ENCODE peak calls at places on chromosomes 5 and 9, in ten cellular contexts. One of them, this sample, is unnamed.

GRCh38 chr9:136016882-136017812 is 56.0 kb upstream of the UBAC1 start:
- DNase-seq in anterior cingulate cortex: no peak
- DNase-seq in tibial nerve: no peak
- DNase-seq in GM03348: no peak
- DNase-seq in endothelial cell: peak; percentile 31
- DNase-seq in cardiac fibroblast: no peak
- DNase-seq in ELF-1: no peak
- DNase-seq in SK-MEL-5: no peak
- DNase-seq in LoVo: no peak
- DNase-seq in choroid plexus epithelial cell: no peak
- DNase-seq in this sample: no peak

GRCh38 chr9:98521141-98521540 is 187.6 kb downstream of the GABBR2 start:
- DNase-seq in GM03348: peak; percentile 80
- DNase-seq in LoVo: no peak
- DNase-seq in cardiac fibroblast: peak; percentile 90
- DNase-seq in anterior cingulate cortex: peak; percentile 21
- DNase-seq in endothelial cell: no peak
- DNase-seq in ELF-1: no peak
- DNase-seq in tibial nerve: no peak
- DNase-seq in choroid plexus epithelial cell: peak; percentile 46
- DNase-seq in SK-MEL-5: no peak
- DNase-seq in this sample: no peak

GRCh38 chr5:35246411-35246810 is 16.1 kb upstream of the PRLR start:
- DNase-seq in tibial nerve: no peak
- DNase-seq in anterior cingulate cortex: no peak
- DNase-seq in GM03348: no peak
- DNase-seq in cardiac fibroblast: no peak
- DNase-seq in ELF-1: peak; percentile 57
- DNase-seq in choroid plexus epithelial cell: no peak
- DNase-seq in SK-MEL-5: peak; percentile 67
- DNase-seq in LoVo: no peak
- DNase-seq in endothelial cell: no peak
- DNase-seq in this sample: no peak

GRCh38 chr5:151183451-151184245 is 26.1 kb upstream of the ANXA6 start:
- DNase-seq in ELF-1: no peak
- DNase-seq in GM03348: no peak
- DNase-seq in endothelial cell: no peak
- DNase-seq in anterior cingulate cortex: no peak
- DNase-seq in SK-MEL-5: no peak
- DNase-seq in LoVo: no peak
- DNase-seq in cardiac fibroblast: peak; percentile 34
- DNase-seq in tibial nerve: no peak
- DNase-seq in choroid plexus epithelial cell: no peak
- DNase-seq in this sample: no peak

GRCh38 chr5:173293817-173294672 is 34.2 kb downstream of the STC2 start:
- DNase-seq in SK-MEL-5: peak; percentile 78
- DNase-seq in LoVo: peak; percentile 81
- DNase-seq in anterior cingulate cortex: peak; percentile 42
- DNase-seq in choroid plexus epithelial cell: peak; percentile 88
- DNase-seq in endothelial cell: peak; percentile 84
- DNase-seq in cardiac fibroblast: peak; percentile 82
- DNase-seq in GM03348: peak; percentile 89
- DNase-seq in ELF-1: peak; percentile 95
- DNase-seq in tibial nerve: peak; percentile 54
- DNase-seq in this sample: no peak

GRCh38 chr9:5633243-5633642 is 4.3 kb downstream of the RIC1 start:
- DNase-seq in endothelial cell: no peak
- DNase-seq in choroid plexus epithelial cell: peak; percentile 59
- DNase-seq in ELF-1: no peak
- DNase-seq in tibial nerve: no peak
- DNase-seq in SK-MEL-5: no peak
- DNase-seq in anterior cingulate cortex: no peak
- DNase-seq in LoVo: peak; percentile 77
- DNase-seq in cardiac fibroblast: peak; percentile 41
- DNase-seq in GM03348: no peak
- DNase-seq in this sample: no peak

GRCh38 chr5:65802820-65803219 is 80.8 kb downstream of the NLN start:
- DNase-seq in tibial nerve: no peak
- DNase-seq in ELF-1: no peak
- DNase-seq in choroid plexus epithelial cell: no peak
- DNase-seq in cardiac fibroblast: no peak
- DNase-seq in endothelial cell: no peak
- DNase-seq in GM03348: no peak
- DNase-seq in SK-MEL-5: no peak
- DNase-seq in anterior cingulate cortex: no peak
- DNase-seq in LoVo: no peak
- DNase-seq in this sample: no peak

GRCh38 chr5:14144586-14145355 is 1.6 kb downstream of the TRIO start:
- DNase-seq in SK-MEL-5: peak; percentile 65
- DNase-seq in anterior cingulate cortex: peak; percentile 43
- DNase-seq in ELF-1: peak; percentile 49
- DNase-seq in GM03348: peak; percentile 85
- DNase-seq in tibial nerve: peak; percentile 18
- DNase-seq in LoVo: peak; percentile 61
- DNase-seq in choroid plexus epithelial cell: peak; percentile 89
- DNase-seq in cardiac fibroblast: peak; percentile 88
- DNase-seq in endothelial cell: peak; percentile 73
- DNase-seq in this sample: no peak

GRCh38 chr5:56620903-56621680 is 194.3 kb upstream of the MAP3K1 start:
- DNase-seq in endothelial cell: no peak
- DNase-seq in LoVo: no peak
- DNase-seq in anterior cingulate cortex: no peak
- DNase-seq in GM03348: peak; percentile 60
- DNase-seq in SK-MEL-5: no peak
- DNase-seq in tibial nerve: no peak
- DNase-seq in ELF-1: no peak
- DNase-seq in choroid plexus epithelial cell: peak; percentile 54
- DNase-seq in cardiac fibroblast: peak; percentile 85
- DNase-seq in this sample: no peak

GRCh38 chr5:145718956-145719355 is 116.2 kb downstream of the PRELID2 start:
- DNase-seq in tibial nerve: no peak
- DNase-seq in GM03348: peak; percentile 29
- DNase-seq in cardiac fibroblast: peak; percentile 52
- DNase-seq in LoVo: no peak
- DNase-seq in endothelial cell: no peak
- DNase-seq in ELF-1: no peak
- DNase-seq in choroid plexus epithelial cell: peak; percentile 57
- DNase-seq in anterior cingulate cortex: no peak
- DNase-seq in SK-MEL-5: peak; percentile 65
- DNase-seq in this sample: no peak

GRCh38 chr9:122325124-122325523 is 45.7 kb upstream of the PTGS1 start:
- DNase-seq in tibial nerve: no peak
- DNase-seq in GM03348: no peak
- DNase-seq in ELF-1: no peak
- DNase-seq in cardiac fibroblast: peak; percentile 20
- DNase-seq in anterior cingulate cortex: no peak
- DNase-seq in LoVo: no peak
- DNase-seq in endothelial cell: no peak
- DNase-seq in choroid plexus epithelial cell: peak; percentile 34
- DNase-seq in SK-MEL-5: no peak
- DNase-seq in this sample: no peak

GRCh38 chr5:158045696-158046095 is 186.8 kb upstream of the CLINT1 start:
- DNase-seq in LoVo: no peak
- DNase-seq in tibial nerve: no peak
- DNase-seq in ELF-1: no peak
- DNase-seq in anterior cingulate cortex: no peak
- DNase-seq in SK-MEL-5: no peak
- DNase-seq in cardiac fibroblast: no peak
- DNase-seq in choroid plexus epithelial cell: no peak
- DNase-seq in endothelial cell: no peak
- DNase-seq in GM03348: no peak
- DNase-seq in this sample: no peak

GRCh38 chr5:112703866-112704820 is 33.5 kb upstream of the APC start:
- DNase-seq in choroid plexus epithelial cell: peak; percentile 64
- DNase-seq in GM03348: no peak
- DNase-seq in tibial nerve: no peak
- DNase-seq in cardiac fibroblast: peak; percentile 58
- DNase-seq in LoVo: no peak
- DNase-seq in anterior cingulate cortex: no peak
- DNase-seq in SK-MEL-5: no peak
- DNase-seq in endothelial cell: no peak
- DNase-seq in ELF-1: no peak
- DNase-seq in this sample: no peak

GRCh38 chr5:87061046-87061445 is 206.6 kb upstream of the RASA1 start:
- DNase-seq in anterior cingulate cortex: no peak
- DNase-seq in ELF-1: no peak
- DNase-seq in endothelial cell: no peak
- DNase-seq in choroid plexus epithelial cell: peak; percentile 28
- DNase-seq in cardiac fibroblast: peak; percentile 30
- DNase-seq in tibial nerve: no peak
- DNase-seq in GM03348: peak; percentile 6
- DNase-seq in LoVo: no peak
- DNase-seq in SK-MEL-5: no peak
- DNase-seq in this sample: no peak

GRCh38 chr9:117665601-117666377 is 38.4 kb upstream of the TLR4 start:
- DNase-seq in endothelial cell: no peak
- DNase-seq in cardiac fibroblast: no peak
- DNase-seq in ELF-1: no peak
- DNase-seq in tibial nerve: no peak
- DNase-seq in SK-MEL-5: no peak
- DNase-seq in LoVo: peak; percentile 53
- DNase-seq in GM03348: no peak
- DNase-seq in anterior cingulate cortex: no peak
- DNase-seq in choroid plexus epithelial cell: no peak
- DNase-seq in this sample: no peak

GRCh38 chr5:135578685-135579341 is at the start of gene CXCL14:
- DNase-seq in cardiac fibroblast: peak; percentile 57
- DNase-seq in ELF-1: peak; percentile 84
- DNase-seq in tibial nerve: no peak
- DNase-seq in anterior cingulate cortex: peak; percentile 80
- DNase-seq in GM03348: peak; percentile 80
- DNase-seq in choroid plexus epithelial cell: peak; percentile 63
- DNase-seq in SK-MEL-5: no peak
- DNase-seq in endothelial cell: peak; percentile 37
- DNase-seq in LoVo: no peak
- DNase-seq in this sample: peak; percentile 71

GRCh38 chr5:122145906-122146305 is 16.6 kb downstream of the ZNF474 start:
- DNase-seq in tibial nerve: no peak
- DNase-seq in anterior cingulate cortex: no peak
- DNase-seq in cardiac fibroblast: no peak
- DNase-seq in ELF-1: no peak
- DNase-seq in GM03348: no peak
- DNase-seq in choroid plexus epithelial cell: no peak
- DNase-seq in endothelial cell: no peak
- DNase-seq in LoVo: no peak
- DNase-seq in SK-MEL-5: no peak
- DNase-seq in this sample: no peak

GRCh38 chr9:128422783-128423150 is 2.1 kb downstream of the CERCAM start:
- DNase-seq in cardiac fibroblast: no peak
- DNase-seq in ELF-1: no peak
- DNase-seq in GM03348: no peak
- DNase-seq in SK-MEL-5: no peak
- DNase-seq in anterior cingulate cortex: no peak
- DNase-seq in LoVo: no peak
- DNase-seq in choroid plexus epithelial cell: no peak
- DNase-seq in endothelial cell: no peak
- DNase-seq in tibial nerve: no peak
- DNase-seq in this sample: no peak

This sample was measured in NT2/D1.